ENCODE peak calls at places on chromosomes 3 and 15, in ten cellular contexts. F, I, N, D, B, G, E, U, L and R are unnamed samples.

GRCh38 chr15:66703540-66703941 is 1.5 kb downstream of the SMAD6 start:
- DNase-seq in F (no peak), I (peak), N (peak), D (no peak), B (peak), G (no peak), E (peak), U (peak), L (no peak), R (no peak)

GRCh38 chr3:127779747-127780146 is 42.6 kb downstream of the MGLL start:
- DNase-seq in F (no peak), I (no peak), N (peak), D (peak), B (no peak), G (no peak), E (no peak), U (peak), L (no peak), R (no peak)

GRCh38 chr3:98994128-98994762 is 92.8 kb upstream of the DCBLD2 start:
- DNase-seq in F (no peak), I (peak), N (peak), D (peak), B (peak), G (peak), E (no peak), U (peak), L (no peak), R (no peak)

GRCh38 chr3:165868088-165868487 is 30.9 kb upstream of the BCHE start:
- DNase-seq in F (no peak), I (no peak), N (no peak), D (no peak), B (no peak), G (no peak), E (no peak), U (no peak), L (no peak), R (no peak)

GRCh38 chr3:149494759-149495580 is 20.5 kb downstream of the TM4SF4 start:
- DNase-seq in F (no peak), I (no peak), N (peak), D (peak), B (no peak), G (no peak), E (no peak), U (no peak), L (no peak), R (no peak)

GRCh38 chr15:78930577-78931388 is 14.1 kb downstream of the CTSH start:
- DNase-seq in F (peak), I (no peak), N (peak), D (peak), B (peak), G (peak), E (no peak), U (peak), L (no peak), R (no peak)

GRCh38 chr15:28915935-28916334 is 30.2 kb downstream of the APBA2 start:
- DNase-seq in F (no peak), I (no peak), N (no peak), D (no peak), B (no peak), G (no peak), E (no peak), U (no peak), L (no peak), R (no peak)

GRCh38 chr3:197017003-197017402 is 12.6 kb downstream of the MELTF start:
- DNase-seq in F (no peak), I (no peak), N (no peak), D (no peak), B (no peak), G (no peak), E (no peak), U (no peak), L (no peak), R (no peak)

GRCh38 chr3:171108066-171108465 is 81.5 kb upstream of the SLC2A2 start:
- DNase-seq in F (no peak), I (no peak), N (peak), D (peak), B (no peak), G (no peak), E (no peak), U (peak), L (no peak), R (no peak)

GRCh38 chr3:72130565-72130964 is 345.6 kb upstream of the PROK2 start:
- DNase-seq in F (no peak), I (no peak), N (no peak), D (no peak), B (no peak), G (no peak), E (no peak), U (no peak), L (no peak), R (no peak)